ENCODE peak calls at places on chromosomes 13 and 19, in five cellular contexts. S is HCT116, E is upper lobe of left lung, J is AG04450, M is Panc1. X is an unnamed sample.

GRCh38 chr19:46481187-46481586 is 9.8 kb upstream of the PNMA8A start:
- DNase-seq in J (no peak), M (no peak), E (no peak), S (no peak), X (no peak)

GRCh38 chr19:10637894-10638293 is 12.5 kb downstream of the SLC44A2 start:
- DNase-seq in S (no peak), J (no peak), E (no peak), M (no peak), X (no peak)

GRCh38 chr19:15195381-15195964 is 5.3 kb downstream of the NOTCH3 start:
- DNase-seq in M (no peak), J (no peak), E (peak; percentile 69), S (no peak), X (no peak)

GRCh38 chr19:33394006-33394722 is 20.7 kb downstream of the CEBPG start:
- DNase-seq in M (no peak), E (peak; percentile 47), J (no peak), S (no peak), X (no peak)

GRCh38 chr19:45492627-45493470 is 4.0 kb downstream of the RTN2 start:
- DNase-seq in M (no peak), E (peak; percentile 77), J (no peak), S (peak; percentile 72), X (no peak)

GRCh38 chr13:90362718-90363117 is 984.8 kb upstream of the MIR17HG start:
- DNase-seq in S (no peak), M (no peak), E (no peak), J (no peak), X (no peak)

GRCh38 chr13:46478641-46479040 is 74.3 kb upstream of the LRCH1 start:
- DNase-seq in M (no peak), J (no peak), E (no peak), S (no peak), X (no peak)

GRCh38 chr13:49279112-49279511 is 31.4 kb downstream of the CDADC1 start:
- DNase-seq in M (no peak), E (no peak), S (no peak), J (no peak), X (no peak)

GRCh38 chr13:88097541-88097940 is 426.4 kb downstream of the SLITRK5 start:
- DNase-seq in M (no peak), E (no peak), J (no peak), S (no peak), X (no peak)

GRCh38 chr19:30227661-30228112 is 144.5 kb upstream of the ZNF536 start:
- DNase-seq in S (peak; percentile 13), E (peak; percentile 39), M (no peak), J (no peak), X (no peak)

GRCh38 chr13:19984430-19985218 is 26.1 kb downstream of the ZMYM2 start:
- DNase-seq in S (peak; percentile 12), J (peak; percentile 32), E (no peak), M (peak; percentile 2), X (no peak)

GRCh38 chr19:13463296-13463695 is 43.0 kb downstream of the CACNA1A start:
- DNase-seq in J (no peak), E (no peak), M (no peak), S (no peak), X (no peak)

GRCh38 chr13:41645313-41645712 is 188.0 kb downstream of the RGCC start:
- DNase-seq in J (peak; percentile 74), E (peak; percentile 34), M (no peak), S (no peak), X (peak; percentile 16)

GRCh38 chr13:93248627-93249047 is 22.0 kb downstream of the GPC6 start:
- DNase-seq in S (no peak), E (peak; percentile 76), J (no peak), M (no peak), X (peak; percentile 78)

GRCh38 chr13:109593230-109593629 is 193.2 kb downstream of the IRS2 start:
- DNase-seq in E (no peak), S (no peak), J (no peak), M (no peak), X (peak; percentile 9)

GRCh38 chr13:101205408-101205807 is 210.9 kb downstream of the NALCN start:
- DNase-seq in E (no peak), S (no peak), M (no peak), J (no peak), X (no peak)

GRCh38 chr13:42885325-42885724 is 103.9 kb downstream of the FAM216B start:
- DNase-seq in E (no peak), J (no peak), M (no peak), S (no peak), X (no peak)

GRCh38 chr19:40623403-40624239 is 22.5 kb downstream of the LTBP4 start:
- DNase-seq in E (no peak), M (no peak), S (peak; percentile 80), J (no peak), X (no peak)

GRCh38 chr13:50989476-50989875 is 79.9 kb downstream of the RNASEH2B start:
- DNase-seq in E (no peak), J (no peak), M (no peak), S (no peak), X (no peak)

GRCh38 chr13:100725472-100725871 is 50.9 kb upstream of the TMTC4 start:
- DNase-seq in E (no peak), S (no peak), M (no peak), J (no peak), X (no peak)

GRCh38 chr19:44072543-44073401 is 813 bp downstream of the ZNF284 start:
- DNase-seq in E (no peak), J (no peak), S (no peak), M (no peak), X (no peak)

GRCh38 chr19:3716147-3716668 is 8.0 kb downstream of the TJP3 start:
- DNase-seq in J (no peak), E (peak; percentile 60), S (no peak), M (no peak), X (no peak)

DNA sequence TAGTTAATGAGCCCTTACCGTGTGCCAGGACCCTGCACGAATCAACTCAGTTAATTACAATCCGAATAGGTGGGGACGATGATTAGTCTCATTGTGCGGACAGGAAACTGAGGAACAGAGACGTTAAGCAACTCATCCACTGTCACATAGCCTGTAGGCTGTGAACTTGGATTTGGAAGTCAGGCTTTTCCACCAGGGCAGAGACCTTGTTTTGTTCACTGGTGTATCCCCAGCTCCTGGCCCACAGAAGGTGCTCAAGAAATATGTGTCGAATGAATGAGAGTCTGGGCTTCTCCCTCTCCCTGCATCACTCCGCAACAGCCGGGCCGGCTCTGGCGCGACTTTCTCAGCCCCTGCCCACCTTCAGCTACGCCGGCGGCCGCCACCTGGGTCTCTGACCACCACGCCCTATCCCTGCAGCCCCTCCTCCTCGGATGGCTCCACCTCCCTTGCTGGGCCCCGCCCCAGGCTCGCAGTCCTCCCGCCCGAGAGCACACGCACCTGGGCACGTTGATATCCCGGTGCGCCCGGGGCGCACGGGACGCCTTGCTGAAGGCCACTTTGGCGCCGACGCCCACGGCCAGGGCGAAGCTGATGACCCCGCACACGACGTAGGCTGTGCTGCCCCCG is 1.3 kb downstream of the SHISA7 start:
- DNase-seq in M (no peak), J (no peak), S (no peak), E (no peak), X (no peak)
- H3K4me3 ChIP-seq in M (peak overlapping the region; percentile 29), J (no peak overlapping the region), S (no peak overlapping the region), E (no peak overlapping the region), X (no peak overlapping the region)

GRCh38 chr13:98785968-98786367 is 33.5 kb upstream of the SLC15A1 start:
- DNase-seq in M (no peak), E (no peak), S (no peak), J (no peak), X (peak; percentile 36)

GRCh38 chr13:98787173-98787572 is 34.7 kb upstream of the SLC15A1 start:
- DNase-seq in M (no peak), E (no peak), J (no peak), S (no peak), X (no peak)

GRCh38 chr13:98784666-98785065 is 32.2 kb upstream of the SLC15A1 start:
- DNase-seq in S (no peak), M (no peak), J (no peak), E (no peak), X (no peak)

GRCh38 chr13:98783856-98784478 is 31.5 kb upstream of the SLC15A1 start:
- DNase-seq in M (no peak), E (no peak), J (no peak), S (no peak), X (no peak)

DNA sequence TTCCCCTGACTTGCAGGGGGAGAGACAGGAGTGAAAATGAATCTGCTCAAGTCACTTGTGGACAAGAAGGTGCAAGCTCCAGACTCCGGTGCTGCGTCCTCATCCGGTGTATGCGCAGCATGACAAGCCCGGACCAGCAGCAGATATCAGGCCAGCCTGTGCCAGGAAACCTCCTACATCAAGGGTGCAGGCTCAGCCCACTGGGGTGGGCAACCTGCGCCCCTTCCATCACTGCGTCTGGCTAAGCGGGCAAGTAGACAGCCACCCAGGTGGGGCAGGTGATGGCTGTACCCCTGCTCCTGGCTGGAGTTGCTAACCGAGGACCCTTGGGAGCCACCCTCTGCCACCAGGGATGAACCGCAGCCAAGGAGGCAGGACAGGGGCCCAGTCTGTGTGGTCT is 32.9 kb upstream of the SLC15A1 start:
- DNase-seq in J (no peak), S (no peak), M (no peak), E (no peak), X (no peak)
- TF ChIP-seq CTCF in J (no peak), S (no peak), M (no peak), E (no peak), X (no peak)

DNA sequence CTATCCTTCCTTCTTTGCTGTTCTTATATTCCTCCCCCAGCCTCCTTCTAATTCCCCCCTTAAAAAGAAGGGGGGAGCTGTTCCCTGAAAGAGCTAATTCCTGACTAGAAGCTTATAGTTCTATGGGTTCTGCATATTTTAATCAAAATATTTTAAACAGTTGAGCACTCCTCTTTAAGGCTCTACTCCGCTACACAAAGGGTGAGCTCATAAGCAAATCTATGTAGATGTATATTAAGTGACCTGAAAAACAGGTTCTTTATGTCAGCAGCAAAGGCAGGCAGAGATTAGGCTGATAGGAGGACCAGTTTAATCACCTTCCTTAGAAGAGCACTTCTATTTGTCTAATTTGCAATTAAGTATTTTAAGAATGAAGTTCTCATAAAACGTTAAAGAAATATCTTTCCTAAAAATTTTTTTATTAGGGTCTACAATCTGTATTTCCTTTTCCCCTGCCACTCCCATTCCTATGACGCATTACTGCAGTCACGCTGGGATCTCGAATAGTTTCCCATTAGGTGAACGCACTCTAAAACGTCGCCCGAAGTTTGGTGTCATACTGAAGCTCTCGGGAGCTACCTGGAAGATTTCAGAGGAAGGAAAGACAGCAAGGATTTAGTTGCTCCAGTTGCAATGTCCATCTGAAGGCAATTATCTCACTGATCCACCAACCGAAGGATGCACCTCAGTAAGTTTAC is 5.1 kb downstream of the EFNB2 start:
- DNase-seq in S (no peak), M (no peak), E (peak; percentile 46), J (no peak), X (no peak)
- H3K4me3 ChIP-seq in S (no peak overlapping the region), M (peak overlapping the region; percentile 9), E (no peak overlapping the region), J (no peak overlapping the region), X (no peak overlapping the region)

DNA sequence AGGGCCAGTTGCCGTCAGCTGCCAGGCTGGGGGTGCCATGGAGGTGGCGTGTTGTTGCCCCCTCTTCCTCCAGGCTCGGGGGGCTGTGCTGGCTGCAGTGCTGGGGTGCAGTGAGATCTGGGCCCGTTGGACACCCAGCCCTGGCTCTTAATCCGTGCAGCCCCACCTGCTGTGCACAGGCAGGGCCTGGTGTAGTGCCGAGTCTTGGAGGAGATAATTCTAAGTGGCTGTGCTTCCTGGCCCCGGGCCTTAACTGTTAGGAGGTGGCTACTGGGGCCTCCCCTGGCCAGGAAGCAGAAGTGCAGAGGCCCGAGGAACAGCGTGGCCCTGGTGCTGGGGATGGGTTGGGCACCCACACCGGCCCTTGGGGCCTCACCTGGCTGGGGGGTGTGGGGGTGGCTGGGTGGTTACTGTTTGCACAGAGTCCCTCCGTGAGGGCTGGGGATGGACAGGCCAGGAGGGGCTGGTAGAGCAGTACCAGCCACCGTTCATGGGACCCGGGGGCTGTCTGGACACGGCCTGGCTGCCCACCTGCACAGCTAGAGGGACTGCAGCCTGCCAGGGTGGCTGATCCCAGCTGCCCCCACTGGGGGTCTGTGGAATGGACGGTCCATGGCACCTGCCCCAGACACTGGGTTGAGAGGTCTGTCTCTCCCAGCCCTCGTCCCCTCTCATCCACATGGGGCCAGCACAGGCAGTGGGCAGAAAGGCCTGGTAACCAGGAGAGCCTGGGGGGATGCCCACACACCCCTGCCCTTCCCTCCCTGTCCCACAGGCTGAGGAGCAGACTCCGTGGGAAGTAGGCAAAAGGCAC is 3.3 kb downstream of the GPX4 start:
- DNase-seq in J (no peak), S (no peak), E (peak; percentile 62), M (no peak), X (no peak)
- TF ChIP-seq CTCF in J (peak; percentile 16), S (no peak), E (peak; percentile 9), M (peak; percentile 60), X (peak; percentile 25)

X was measured in epithelial cell of proximal tubule.